ENCODE peak calls at places on chromosomes 6 and 20, in eight cellular contexts. C is heart right ventricle, G is left ventricle myocardium inferior, Q is cardiac muscle cell, P is tibial artery, M is transverse colon, Z is heart left ventricle, K is adrenal gland. V is an unnamed sample.

GRCh38 chr6:116764961-116765841 is at the start of gene FAM162B:
- DNase-seq in C (peak; percentile 79), G (peak; percentile 81), Q (peak; percentile 58), P (no peak), M (peak; percentile 8), Z (peak; percentile 72), K (no peak), V (no peak)

GRCh38 chr20:18288748-18289705 is 700 bp downstream of the ZNF133 start:
- DNase-seq in C (no peak), G (no peak), Q (no peak), P (no peak), M (no peak), Z (no peak), K (peak; percentile 15), V (no peak)

GRCh38 chr6:118325220-118325860 is 222.8 kb upstream of the PLN start:
- DNase-seq in C (no peak), G (peak; percentile 29), Q (no peak), P (peak; percentile 85), M (no peak), Z (peak; percentile 58), K (peak; percentile 4), V (no peak)

GRCh38 chr6:145929037-145929633 is 35.0 kb downstream of the SHPRH start:
- DNase-seq in C (no peak), G (no peak), Q (peak; percentile 39), P (no peak), M (no peak), Z (no peak), K (peak; percentile 21), V (no peak)

GRCh38 chr6:1513206-1513605 is 96.5 kb upstream of the FOXC1 start:
- DNase-seq in C (no peak), G (no peak), Q (no peak), P (no peak), M (no peak), Z (no peak), K (no peak), V (no peak)

GRCh38 chr6:25175656-25176055 is 103.5 kb upstream of the CARMIL1 start:
- DNase-seq in C (no peak), G (no peak), Q (no peak), P (no peak), M (no peak), Z (no peak), K (no peak), V (no peak)

GRCh38 chr20:3826420-3826819 is 6.1 kb downstream of the AP5S1 start:
- DNase-seq in C (no peak), G (no peak), Q (no peak), P (no peak), M (no peak), Z (no peak), K (no peak), V (no peak)

GRCh38 chr6:14066782-14067406 is 50.7 kb upstream of the CD83 start:
- DNase-seq in C (no peak), G (no peak), Q (peak; percentile 68), P (no peak), M (no peak), Z (no peak), K (peak; percentile 55), V (no peak)

GRCh38 chr6:167394820-167395219 is 69.9 kb downstream of the TTLL2 start:
- DNase-seq in C (no peak), G (no peak), Q (no peak), P (no peak), M (no peak), Z (no peak), K (no peak), V (peak; percentile 54)

GRCh38 chr6:81295310-81295709 is 457.2 kb downstream of the TENT5A start:
- DNase-seq in C (no peak), G (no peak), Q (no peak), P (no peak), M (no peak), Z (no peak), K (no peak), V (no peak)

GRCh38 chr20:33568378-33569289 is 78.7 kb downstream of the CBFA2T2 start:
- DNase-seq in C (peak; percentile 32), G (peak; percentile 44), Q (peak; percentile 68), P (no peak), M (no peak), Z (peak; percentile 42), K (no peak), V (no peak)

GRCh38 chr6:39228111-39228971 is 934 bp downstream of the KCNK5 start:
- DNase-seq in C (no peak), G (no peak), Q (no peak), P (no peak), M (no peak), Z (no peak), K (no peak), V (no peak)

GRCh38 chr6:169158182-169158573 is 95.5 kb downstream of the THBS2 start:
- DNase-seq in C (peak; percentile 76), G (peak; percentile 52), Q (no peak), P (peak; percentile 80), M (no peak), Z (peak; percentile 82), K (peak; percentile 75), V (peak; percentile 72)
- H3K27ac ChIP-seq in C (peak overlapping the region; percentile 61), G (peak overlapping the region; percentile 50), Q (no peak overlapping the region), P (peak overlapping the region; percentile 60), M (no peak overlapping the region), Z (peak overlapping the region; percentile 49), K (peak overlapping the region; percentile 27), V (peak overlapping the region; percentile 94)

GRCh38 chr6:84762941-84763396 is 1.4 kb downstream of the TBX18 start:
- DNase-seq in C (peak; percentile 34), G (no peak), Q (no peak), P (no peak), M (no peak), Z (peak; percentile 41), K (no peak), V (no peak)

GRCh38 chr6:84766118-84766683 is 1.8 kb upstream of the TBX18 start:
- DNase-seq in C (peak; percentile 14), G (peak; percentile 54), Q (no peak), P (peak; percentile 70), M (no peak), Z (peak; percentile 45), K (no peak), V (no peak)

GRCh38 chr6:84763397-84764331 is 734 bp downstream of the TBX18 start:
- DNase-seq in C (peak; percentile 66), G (peak; percentile 64), Q (peak; percentile 58), P (peak; percentile 93), M (no peak), Z (peak; percentile 59), K (no peak), V (peak; percentile 94)

GRCh38 chr6:84764332-84765049 is at the start of gene TBX18:
- DNase-seq in C (peak; percentile 87), G (peak; percentile 92), Q (peak; percentile 94), P (peak; percentile 99), M (peak; percentile 80), Z (peak; percentile 91), K (peak; percentile 63), V (peak; percentile 99)

DNA sequence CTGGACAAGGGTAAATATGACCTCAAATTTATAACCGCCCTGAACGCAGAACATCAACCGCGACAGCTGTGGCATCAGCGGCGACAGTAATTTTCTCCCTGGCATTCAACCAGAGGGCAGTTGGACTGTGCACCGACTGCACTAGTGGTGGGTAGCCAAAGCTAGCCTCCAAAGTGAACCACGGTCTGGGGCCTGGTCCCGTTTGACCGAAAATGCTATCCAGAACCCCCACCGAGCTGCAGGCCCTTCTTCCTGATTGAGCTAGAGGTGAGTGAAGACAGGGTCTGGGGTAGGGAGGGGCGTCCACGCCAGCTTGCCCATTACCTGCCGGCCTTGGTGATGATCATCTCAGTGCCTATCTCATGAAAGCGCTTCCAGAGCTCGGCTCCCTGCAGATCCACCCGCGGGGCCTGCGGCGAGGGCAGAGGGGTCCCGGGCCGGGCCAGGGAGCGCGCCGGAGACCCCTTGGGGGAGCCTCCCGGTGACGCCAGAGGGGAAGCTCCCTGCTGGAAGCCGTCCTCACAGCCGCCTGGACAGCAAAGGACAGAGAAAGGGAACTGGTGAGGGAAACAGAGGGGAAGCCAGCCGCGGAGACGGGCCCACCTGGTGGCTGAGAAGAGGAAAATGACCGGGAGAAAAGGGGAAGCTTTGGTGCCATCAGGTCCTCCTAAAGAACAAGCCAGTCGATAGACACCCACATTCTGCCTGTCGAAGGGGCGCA is 2.0 kb downstream of the TBX18 start:
- DNase-seq in C (peak; percentile 22), G (no peak), Q (peak; percentile 52), P (peak; percentile 66), M (no peak), Z (peak; percentile 33), K (no peak), V (no peak)
- TF ChIP-seq CTCF in C (no peak), G (no peak), Q (peak; percentile 39), P (no peak), M (no peak), Z (no peak), K (no peak), V (no peak)

GRCh38 chr6:161434331-161434730 is 160.5 kb upstream of the AGPAT4 start:
- DNase-seq in C (no peak), G (no peak), Q (no peak), P (no peak), M (no peak), Z (no peak), K (no peak), V (no peak)

GRCh38 chr6:161434921-161435411 is 161.1 kb upstream of the AGPAT4 start:
- DNase-seq in C (no peak), G (no peak), Q (no peak), P (no peak), M (no peak), Z (no peak), K (peak; percentile 41), V (no peak)

GRCh38 chr6:161437851-161438250 is 164.0 kb upstream of the AGPAT4 start:
- DNase-seq in C (no peak), G (no peak), Q (no peak), P (no peak), M (no peak), Z (no peak), K (no peak), V (no peak)

GRCh38 chr6:161435426-161436065 is 161.7 kb upstream of the AGPAT4 start:
- DNase-seq in C (no peak), G (no peak), Q (no peak), P (no peak), M (no peak), Z (no peak), K (peak; percentile 39), V (no peak)

DNA sequence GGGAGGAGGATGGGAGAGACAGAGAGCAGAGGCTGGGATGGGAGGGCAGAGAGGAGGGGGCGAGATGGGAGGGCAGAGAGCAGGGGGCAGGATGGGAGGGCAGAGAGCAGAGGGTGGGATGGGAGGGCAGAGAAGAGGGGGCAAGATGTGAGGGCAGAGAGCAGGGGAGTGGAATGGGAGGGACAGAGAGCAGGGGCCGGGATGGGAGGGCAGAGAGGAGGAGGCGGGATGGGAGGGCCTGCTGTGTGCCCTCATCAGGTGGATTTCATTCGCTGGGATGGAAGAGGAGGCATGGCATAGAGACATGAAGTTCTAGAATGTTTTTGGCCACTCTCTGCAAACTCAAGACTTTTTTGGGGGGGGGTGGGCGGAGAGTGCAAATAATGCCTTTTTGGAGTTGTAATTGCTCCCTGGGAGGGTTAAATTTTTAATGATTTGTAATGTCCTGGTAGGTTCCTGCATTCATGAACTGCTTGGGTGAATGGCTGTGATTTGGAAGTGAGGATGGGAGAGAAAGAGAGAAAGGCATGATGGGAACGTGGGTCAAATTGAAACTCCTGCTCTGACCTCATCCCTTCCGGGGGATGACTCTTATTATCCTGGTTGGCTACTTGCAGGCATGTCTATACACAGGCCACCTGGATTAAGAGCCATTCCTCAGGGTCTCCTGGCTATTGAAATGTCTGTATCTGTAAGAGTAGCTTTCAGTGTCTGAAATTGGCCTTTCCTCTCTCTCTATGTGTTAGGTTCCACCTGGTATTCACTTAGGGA is 162.4 kb upstream of the AGPAT4 start:
- DNase-seq in C (no peak), G (no peak), Q (no peak), P (no peak), M (no peak), Z (no peak), K (no peak), V (no peak)
- H3K27ac ChIP-seq in C (no peak overlapping the region), G (peak overlapping the region; percentile 37), Q (no peak overlapping the region), P (no peak overlapping the region), M (no peak overlapping the region), Z (no peak overlapping the region), K (no peak overlapping the region), V (no peak overlapping the region)

GRCh38 chr20:49889943-49890650 is 25.2 kb downstream of the SPATA2 start:
- DNase-seq in C (no peak), G (no peak), Q (no peak), P (peak; percentile 58), M (no peak), Z (no peak), K (no peak), V (peak; percentile 17)
- TF ChIP-seq CTCF in C (peak; percentile 10), G (peak; percentile 18), Q (no peak), P (no peak), M (no peak), Z (no peak), K (no peak), V (no peak)

V was measured in coronary artery.